ENCODE peak calls at places on chromosomes 7 and 10, in ten cellular contexts. S is neural progenitor cell, F is psoas muscle, G is RWPE1, D is bronchial epithelial cell, Q is left ventricle myocardium inferior, M is dorsolateral prefrontal cortex, V is BE2C, E is keratinocyte, Z is progenitor cell of endocrine pancreas. W is an unnamed sample.

GRCh38 chr10:1938317-1938716 is 201.0 kb upstream of the ADARB2 start:
- DNase-seq in S (no peak), F (no peak), G (no peak), D (no peak), Q (no peak), M (no peak), V (no peak), E (no peak), Z (no peak), W (no peak)

GRCh38 chr7:36723951-36724664 is at the start of gene AOAH:
- DNase-seq in S (no peak), F (peak), G (no peak), D (no peak), Q (peak), M (no peak), V (no peak), E (no peak), Z (no peak), W (no peak)

GRCh38 chr7:144854839-144855424 is 19.1 kb upstream of the TPK1 start:
- DNase-seq in S (peak), F (no peak), G (peak), D (peak), Q (no peak), M (no peak), V (no peak), E (no peak), Z (no peak), W (peak)

GRCh38 chr10:75876710-75877109 is 445.3 kb downstream of the LRMDA start:
- DNase-seq in S (no peak), F (no peak), G (no peak), D (no peak), Q (no peak), M (no peak), V (no peak), E (no peak), Z (no peak), W (no peak)

GRCh38 chr7:157506268-157506667 is 169.5 kb downstream of the DNAJB6 start:
- DNase-seq in S (no peak), F (peak), G (no peak), D (no peak), Q (no peak), M (no peak), V (no peak), E (no peak), Z (no peak), W (no peak)

GRCh38 chr7:139588632-139589031 is 65.1 kb downstream of the CLEC2L start:
- DNase-seq in S (peak), F (no peak), G (no peak), D (no peak), Q (no peak), M (peak), V (no peak), E (no peak), Z (no peak), W (no peak)

GRCh38 chr7:29839302-29839701 is 33.0 kb downstream of the WIPF3 start:
- DNase-seq in S (no peak), F (peak), G (no peak), D (peak), Q (peak), M (no peak), V (no peak), E (no peak), Z (no peak), W (no peak)

GRCh38 chr7:32163141-32163806 is 93.1 kb upstream of the PDE1C start:
- DNase-seq in S (no peak), F (peak), G (peak), D (peak), Q (peak), M (peak), V (no peak), E (peak), Z (no peak), W (no peak)

GRCh38 chr7:66626236-66626957 is 2.3 kb upstream of the KCTD7 start:
- DNase-seq in S (no peak), F (no peak), G (no peak), D (peak), Q (no peak), M (no peak), V (no peak), E (peak), Z (no peak), W (no peak)

GRCh38 chr10:59077855-59078254 is 98.6 kb upstream of the PHYHIPL start:
- DNase-seq in S (no peak), F (no peak), G (no peak), D (no peak), Q (no peak), M (no peak), V (no peak), E (no peak), Z (no peak), W (no peak)

GRCh38 chr10:49177391-49178355 is 10.5 kb downstream of the TMEM273 start:
- DNase-seq in S (no peak), F (peak), G (peak), D (peak), Q (peak), M (peak), V (no peak), E (peak), Z (no peak), W (no peak)

GRCh38 chr7:91397612-91398011 is 133.4 kb downstream of the FZD1 start:
- DNase-seq in S (no peak), F (no peak), G (no peak), D (no peak), Q (no peak), M (no peak), V (no peak), E (no peak), Z (no peak), W (no peak)

GRCh38 chr7:6615853-6616555 is 594 bp downstream of the ZNF853 start:
- DNase-seq in S (peak), F (peak), G (no peak), D (no peak), Q (no peak), M (no peak), V (no peak), E (no peak), Z (peak), W (peak)

GRCh38 chr10:87816842-87817178 is 1.2 kb downstream of the ATAD1 start:
- DNase-seq in S (no peak), F (no peak), G (no peak), D (no peak), Q (no peak), M (no peak), V (no peak), E (no peak), Z (no peak), W (no peak)

GRCh38 chr7:132965951-132966350 is 115.9 kb downstream of the CHCHD3 start:
- DNase-seq in S (no peak), F (no peak), G (no peak), D (no peak), Q (no peak), M (no peak), V (no peak), E (no peak), Z (no peak), W (no peak)

GRCh38 chr10:101230185-101230917 is 1.1 kb upstream of the LBX1 start:
- DNase-seq in S (no peak), F (peak), G (no peak), D (no peak), Q (no peak), M (no peak), V (no peak), E (no peak), Z (no peak), W (peak)

GRCh38 chr10:100510533-100511308 is 8.9 kb downstream of the SEC31B start:
- DNase-seq in S (no peak), F (no peak), G (peak), D (peak), Q (no peak), M (no peak), V (no peak), E (no peak), Z (no peak), W (no peak)

GRCh38 chr7:47394751-47395252 is 187.1 kb downstream of the TNS3 start:
- DNase-seq in S (no peak), F (peak), G (no peak), D (no peak), Q (no peak), M (no peak), V (no peak), E (no peak), Z (no peak), W (no peak)

GRCh38 chr10:20466731-20467130 is 430.4 kb downstream of the NEBL start:
- DNase-seq in S (no peak), F (no peak), G (peak), D (peak), Q (no peak), M (no peak), V (no peak), E (peak), Z (no peak), W (no peak)

GRCh38 chr7:93043393-93043985 is 74.3 kb downstream of the SAMD9 start:
- DNase-seq in S (peak), F (no peak), G (peak), D (peak), Q (peak), M (no peak), V (no peak), E (peak), Z (no peak), W (peak)

GRCh38 chr7:19698331-19698730 is 10.5 kb downstream of the POLR1F start:
- DNase-seq in S (no peak), F (no peak), G (no peak), D (no peak), Q (no peak), M (no peak), V (no peak), E (no peak), Z (no peak), W (no peak)

GRCh38 chr10:79322616-79323566 is 24.4 kb upstream of the PPIF start:
- DNase-seq in S (no peak), F (peak), G (no peak), D (peak), Q (no peak), M (no peak), V (no peak), E (no peak), Z (no peak), W (no peak)

GRCh38 chr10:850093-850492 is 81.4 kb downstream of the LARP4B start:
- DNase-seq in S (no peak), F (no peak), G (no peak), D (no peak), Q (no peak), M (no peak), V (no peak), E (no peak), Z (no peak), W (no peak)

GRCh38 chr10:844552-844951 is 87.0 kb downstream of the LARP4B start:
- DNase-seq in S (no peak), F (no peak), G (no peak), D (no peak), Q (no peak), M (no peak), V (no peak), E (no peak), Z (no peak), W (no peak)

GRCh38 chr10:851891-852290 is 79.6 kb downstream of the LARP4B start:
- DNase-seq in S (no peak), F (no peak), G (no peak), D (no peak), Q (no peak), M (no peak), V (no peak), E (no peak), Z (no peak), W (no peak)

GRCh38 chr10:845526-845925 is 86.0 kb downstream of the LARP4B start:
- DNase-seq in S (no peak), F (no peak), G (no peak), D (no peak), Q (no peak), M (no peak), V (no peak), E (no peak), Z (no peak), W (no peak)

GRCh38 chr10:847868-848267 is 83.6 kb downstream of the LARP4B start:
- DNase-seq in S (peak), F (no peak), G (no peak), D (no peak), Q (no peak), M (no peak), V (no peak), E (no peak), Z (no peak), W (no peak)
- TF ChIP-seq CTCF in S (peak), F (no peak), G (no peak), D (no peak), Q (peak), M (no peak), V (peak), E (no peak), Z (no peak), W (no peak)

GRCh38 chr7:151889406-151890354 is 12.8 kb upstream of the PRKAG2 start:
- DNase-seq in S (no peak), F (no peak), G (no peak), D (no peak), Q (no peak), M (no peak), V (no peak), E (no peak), Z (no peak), W (no peak)

GRCh38 chr7:151888716-151889115 is 11.8 kb upstream of the PRKAG2 start:
- DNase-seq in S (no peak), F (no peak), G (no peak), D (no peak), Q (no peak), M (no peak), V (no peak), E (no peak), Z (no peak), W (no peak)

GRCh38 chr7:151886783-151887182 is 9.9 kb upstream of the PRKAG2 start:
- DNase-seq in S (no peak), F (no peak), G (no peak), D (no peak), Q (no peak), M (no peak), V (no peak), E (no peak), Z (no peak), W (no peak)

GRCh38 chr7:151890355-151891004 is 13.6 kb upstream of the PRKAG2 start:
- DNase-seq in S (no peak), F (no peak), G (no peak), D (no peak), Q (no peak), M (no peak), V (no peak), E (no peak), Z (no peak), W (no peak)

DNA sequence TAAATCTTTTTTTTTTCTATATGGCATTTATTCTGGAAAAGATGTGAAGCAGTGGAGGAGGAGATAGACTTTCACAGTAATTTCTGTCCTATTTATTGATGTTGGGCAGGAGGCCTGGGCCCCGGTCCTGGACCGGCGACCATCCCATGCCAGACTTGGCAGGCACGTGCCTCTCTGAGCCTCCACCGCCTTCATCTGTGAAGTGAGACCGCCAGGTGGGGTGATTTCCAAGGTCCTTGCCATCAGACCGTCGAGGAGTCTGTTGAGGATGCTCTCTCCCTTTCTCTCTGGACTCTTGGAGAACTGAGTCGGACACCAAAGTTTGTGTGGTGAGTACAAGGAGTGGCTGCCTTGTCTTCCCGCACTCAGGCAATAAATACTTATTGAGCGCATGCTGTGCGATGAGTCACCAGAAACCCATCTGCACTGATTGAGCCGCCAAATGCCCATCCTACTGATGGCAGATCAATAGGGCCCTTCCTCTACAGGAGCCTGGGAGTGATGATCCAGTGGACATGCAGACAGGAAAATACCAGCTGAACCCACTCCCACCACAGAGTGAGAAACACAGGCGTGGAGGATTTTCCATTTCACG is 11.3 kb upstream of the PRKAG2 start:
- DNase-seq in S (peak), F (no peak), G (no peak), D (no peak), Q (no peak), M (no peak), V (no peak), E (no peak), Z (no peak), W (no peak)
- TF ChIP-seq CTCF in S (peak), F (no peak), G (no peak), D (no peak), Q (no peak), M (no peak), V (no peak), E (no peak), Z (no peak), W (no peak)

GRCh38 chr10:108112218-108112617 is 947.7 kb upstream of the SORCS1 start:
- DNase-seq in S (peak), F (no peak), G (no peak), D (peak), Q (no peak), M (no peak), V (no peak), E (no peak), Z (no peak), W (no peak)
- TF ChIP-seq CTCF in S (peak), F (no peak), G (no peak), D (peak), Q (no peak), M (no peak), V (peak), E (peak), Z (peak), W (peak)

GRCh38 chr10:15712903-15713302 is 6.8 kb downstream of the ITGA8 start:
- DNase-seq in S (no peak), F (no peak), G (no peak), D (peak), Q (no peak), M (no peak), V (no peak), E (no peak), Z (no peak), W (no peak)

GRCh38 chr10:15718495-15719061 is 1.1 kb downstream of the ITGA8 start:
- DNase-seq in S (no peak), F (no peak), G (no peak), D (no peak), Q (no peak), M (no peak), V (peak), E (no peak), Z (no peak), W (peak)

GRCh38 chr10:15714847-15715246 is 4.9 kb downstream of the ITGA8 start:
- DNase-seq in S (no peak), F (no peak), G (no peak), D (no peak), Q (no peak), M (no peak), V (no peak), E (no peak), Z (no peak), W (no peak)

GRCh38 chr10:15719062-15719898 is 442 bp downstream of the ITGA8 start:
- DNase-seq in S (peak), F (no peak), G (no peak), D (no peak), Q (no peak), M (no peak), V (peak), E (no peak), Z (peak), W (peak)

DNA sequence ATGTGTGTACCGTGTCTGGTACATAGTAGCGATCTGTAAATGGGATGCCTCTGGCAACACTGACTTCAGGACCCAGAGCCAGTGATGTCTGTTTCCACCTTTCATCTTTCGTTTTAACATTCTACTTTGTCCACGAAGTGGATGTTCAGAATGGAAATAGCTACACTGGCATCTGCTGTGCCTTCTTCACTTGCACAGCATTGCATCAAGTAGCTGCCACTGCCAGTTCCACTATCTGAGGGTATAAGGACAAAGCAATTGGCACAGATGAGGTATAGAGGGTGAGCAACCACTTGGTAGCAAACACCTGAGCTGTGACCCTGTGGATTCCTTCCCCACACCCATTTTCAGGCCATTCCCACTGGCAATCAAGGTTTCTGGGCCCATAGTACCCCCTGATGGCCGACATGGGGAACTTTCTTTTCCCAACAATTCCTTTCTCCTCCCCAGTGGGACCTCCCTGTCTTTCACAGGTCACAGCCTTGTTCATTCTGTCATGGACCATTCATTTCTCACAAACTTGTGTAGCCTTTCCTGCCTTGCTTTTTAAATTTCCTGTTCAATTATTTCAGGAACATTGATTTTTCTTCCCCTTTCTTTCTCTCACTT is 4.0 kb downstream of the ITGA8 start:
- DNase-seq in S (peak), F (no peak), G (no peak), D (no peak), Q (no peak), M (no peak), V (peak), E (no peak), Z (peak), W (peak)
- TF ChIP-seq CTCF in S (peak), F (peak), G (no peak), D (peak), Q (peak), M (peak), V (peak), E (peak), Z (peak), W (peak)

GRCh38 chr10:14971867-14972448 is 12.8 kb downstream of the MEIG1 start:
- DNase-seq in S (peak), F (no peak), G (no peak), D (peak), Q (no peak), M (no peak), V (peak), E (no peak), Z (no peak), W (peak)

GRCh38 chr10:14975672-14976273 is 16.6 kb downstream of the MEIG1 start:
- DNase-seq in S (no peak), F (no peak), G (no peak), D (no peak), Q (no peak), M (no peak), V (peak), E (no peak), Z (no peak), W (no peak)
- TF ChIP-seq CTCF in S (peak), F (no peak), G (peak), D (no peak), Q (peak), M (no peak), V (peak), E (no peak), Z (no peak), W (no peak)

GRCh38 chr7:86926732-86927131 is 132.7 kb downstream of the ELAPOR2 start:
- DNase-seq in S (peak), F (no peak), G (peak), D (peak), Q (no peak), M (peak), V (peak), E (no peak), Z (no peak), W (peak)
- TF ChIP-seq CTCF in S (peak), F (peak), G (peak), D (peak), Q (peak), M (peak), V (peak), E (peak), Z (peak), W (peak)

GRCh38 chr7:107898997-107899594 is 8.1 kb downstream of the DLD start:
- DNase-seq in S (no peak), F (no peak), G (no peak), D (no peak), Q (no peak), M (no peak), V (no peak), E (no peak), Z (no peak), W (no peak)
- TF ChIP-seq CTCF in S (no peak), F (no peak), G (no peak), D (no peak), Q (no peak), M (no peak), V (no peak), E (no peak), Z (no peak), W (no peak)

GRCh38 chr7:98745722-98746318 is 124.0 kb downstream of the TMEM130 start:
- DNase-seq in S (peak), F (peak), G (peak), D (peak), Q (peak), M (peak), V (peak), E (no peak), Z (peak), W (peak)
- TF ChIP-seq CTCF in S (peak), F (peak), G (peak), D (peak), Q (peak), M (peak), V (peak), E (peak), Z (peak), W (peak)

W was measured in endothelial cell.